ENCODE peak calls at places on chromosomes 16 and 17, in five cellular contexts. Q is T-helper 2 cell, M is NCI-H1417, B is AG20443, V is left cardiac atrium. D is an unnamed sample.

GRCh38 chr17:27544350-27545131 is 86.4 kb upstream of the LGALS9 start:
- DNase-seq in Q (no peak), M (no peak), B (no peak), V (no peak), D (no peak)

GRCh38 chr17:8161289-8162231 is 1.2 kb downstream of the VAMP2 start:
- DNase-seq in Q (no peak), M (peak; percentile 2), B (no peak), V (no peak), D (no peak)

GRCh38 chr16:89194340-89195311 is 5.7 kb downstream of the SLC22A31 start:
- DNase-seq in Q (no peak), M (no peak), B (no peak), V (peak; percentile 24), D (peak; percentile 58)

GRCh38 chr17:27817731-27818130 is 17.4 kb upstream of the NOS2 start:
- DNase-seq in Q (no peak), M (no peak), B (no peak), V (no peak), D (no peak)

GRCh38 chr16:1712791-1713261 is 6.8 kb downstream of the MAPK8IP3 start:
- DNase-seq in Q (no peak), M (no peak), B (peak; percentile 33), V (no peak), D (no peak)

GRCh38 chr16:1713331-1713730 is 7.3 kb downstream of the MAPK8IP3 start:
- DNase-seq in Q (no peak), M (no peak), B (no peak), V (no peak), D (no peak)

GRCh38 chr17:1639549-1639948 is 6.0 kb downstream of the SCARF1 start:
- DNase-seq in Q (no peak), M (peak; percentile 80), B (no peak), V (no peak), D (no peak)

GRCh38 chr16:59527206-59527997 is 793.3 kb upstream of the GOT2 start:
- DNase-seq in Q (no peak), M (no peak), B (peak; percentile 21), V (no peak), D (no peak)

GRCh38 chr17:83175551-83176271 is 96.3 kb downstream of the METRNL start:
- DNase-seq in Q (no peak), M (no peak), B (no peak), V (no peak), D (peak; percentile 44)

GRCh38 chr17:73462830-73463229 is 151.0 kb upstream of the CDC42EP4 start:
- DNase-seq in Q (no peak), M (peak; percentile 89), B (no peak), V (no peak), D (no peak)

GRCh38 chr16:27083861-27084261 is 17.1 kb downstream of the C16orf82 start:
- DNase-seq in Q (no peak), M (no peak), B (peak; percentile 48), V (no peak), D (no peak)

GRCh38 chr17:13601776-13602551 is at the start of gene HS3ST3A1:
- DNase-seq in Q (no peak), M (no peak), B (peak; percentile 95), V (no peak), D (no peak)

GRCh38 chr17:21199311-21199710 is 14.7 kb downstream of the TMEM11 start:
- DNase-seq in Q (no peak), M (no peak), B (peak; percentile 92), V (no peak), D (no peak)

GRCh38 chr17:30997842-30998241 is 27.0 kb downstream of the RNF135 start:
- DNase-seq in Q (no peak), M (peak; percentile 9), B (no peak), V (no peak), D (no peak)

GRCh38 chr16:785563-786535 is 2.3 kb downstream of the RPUSD1 start:
- DNase-seq in Q (peak; percentile 66), M (peak; percentile 36), B (peak; percentile 79), V (peak; percentile 78), D (peak; percentile 84)

GRCh38 chr17:20103454-20104448 is 94.6 kb downstream of the SPECC1 start:
- DNase-seq in Q (no peak), M (no peak), B (no peak), V (no peak), D (no peak)

GRCh38 chr17:9538626-9539025 is 37.0 kb downstream of the STX8 start:
- DNase-seq in Q (no peak), M (no peak), B (no peak), V (no peak), D (no peak)

GRCh38 chr17:27551701-27552466 is 79.1 kb upstream of the LGALS9 start:
- DNase-seq in Q (no peak), M (no peak), B (no peak), V (no peak), D (no peak)

GRCh38 chr17:18280766-18281165 is 20.3 kb downstream of the MIEF2 start:
- DNase-seq in Q (no peak), M (no peak), B (peak; percentile 32), V (no peak), D (no peak)

GRCh38 chr17:45992904-45993303 is 6.1 kb upstream of the STH start:
- DNase-seq in Q (no peak), M (no peak), B (no peak), V (no peak), D (no peak)

GRCh38 chr17:69335018-69335417 is 8.1 kb upstream of the ABCA5 start:
- DNase-seq in Q (no peak), M (peak; percentile 42), B (peak; percentile 40), V (no peak), D (no peak)

GRCh38 chr16:898216-898615 is 72.6 kb downstream of the LMF1 start:
- DNase-seq in Q (no peak), M (no peak), B (no peak), V (no peak), D (no peak)

GRCh38 chr17:75048396-75048933 is 1.4 kb downstream of the KCTD2 start:
- DNase-seq in Q (no peak), M (no peak), B (peak; percentile 33), V (peak; percentile 53), D (no peak)

GRCh38 chr17:76528528-76529223 is 8.8 kb downstream of the CYGB start:
- DNase-seq in Q (no peak), M (no peak), B (no peak), V (peak; percentile 88), D (no peak)

GRCh38 chr16:48194828-48195566 is 39.2 kb upstream of the ABCC12 start:
- DNase-seq in Q (no peak), M (peak; percentile 62), B (no peak), V (no peak), D (no peak)

GRCh38 chr16:31064882-31065461 is 9.1 kb downstream of the ZNF668 start:
- DNase-seq in Q (no peak), M (no peak), B (peak; percentile 95), V (peak; percentile 70), D (no peak)

GRCh38 chr17:77254961-77255741 is 114.4 kb downstream of the SEC14L1 start:
- DNase-seq in Q (no peak), M (peak; percentile 87), B (peak; percentile 88), V (no peak), D (peak; percentile 77)

GRCh38 chr17:1940810-1941185 is 84.3 kb downstream of the RTN4RL1 start:
- DNase-seq in Q (no peak), M (no peak), B (no peak), V (no peak), D (no peak)

GRCh38 chr16:68275611-68276191 is 11.4 kb downstream of the SLC7A6 start:
- DNase-seq in Q (peak; percentile 39), M (peak; percentile 78), B (no peak), V (no peak), D (no peak)

GRCh38 chr17:79045830-79046500 is 22.0 kb downstream of the C1QTNF1 start:
- DNase-seq in Q (peak; percentile 48), M (peak; percentile 75), B (peak; percentile 87), V (peak; percentile 78), D (peak; percentile 86)

GRCh38 chr16:53960954-53961616 is 257.1 kb downstream of the FTO start:
- DNase-seq in Q (no peak), M (peak; percentile 76), B (no peak), V (no peak), D (no peak)

GRCh38 chr17:48194097-48194550 is 86.6 kb downstream of the SNX11 start:
- DNase-seq in Q (no peak), M (peak; percentile 42), B (no peak), V (no peak), D (no peak)

GRCh38 chr17:64732336-64733006 is 70.4 kb upstream of the SMURF2 start:
- DNase-seq in Q (no peak), M (no peak), B (peak; percentile 50), V (peak; percentile 60), D (no peak)

GRCh38 chr17:43665387-43666101 is 3.8 kb upstream of the MEOX1 start:
- DNase-seq in Q (no peak), M (no peak), B (no peak), V (peak; percentile 70), D (peak; percentile 68)

GRCh38 chr17:31582151-31582907 is 190.9 kb downstream of the RAB11FIP4 start:
- DNase-seq in Q (no peak), M (no peak), B (peak; percentile 56), V (peak; percentile 77), D (peak; percentile 67)

GRCh38 chr17:35705230-35705629 is 26.2 kb upstream of the RASL10B start:
- DNase-seq in Q (no peak), M (no peak), B (no peak), V (no peak), D (no peak)

GRCh38 chr16:13517856-13518255 is 402.1 kb upstream of the ERCC4 start:
- DNase-seq in Q (no peak), M (no peak), B (no peak), V (no peak), D (no peak)

GRCh38 chr17:74833501-74834361 is 26.0 kb downstream of the GRIN2C start:
- DNase-seq in Q (no peak), M (peak; percentile 15), B (peak; percentile 71), V (no peak), D (peak; percentile 70)

GRCh38 chr17:82213251-82214011 is 789 bp upstream of the CCDC57 start:
- DNase-seq in Q (peak; percentile 49), M (peak; percentile 60), B (peak; percentile 86), V (no peak), D (peak; percentile 61)

GRCh38 chr17:3911271-3912053 is 4.8 kb downstream of the P2RX1 start:
- DNase-seq in Q (peak; percentile 57), M (peak; percentile 71), B (no peak), V (peak; percentile 64), D (no peak)

D was measured in sciatic nerve.